ENCODE peak calls at places on chromosomes 16 and 17, in seven cellular contexts. V is NCI-H1694 treated with DMSO at 0.1 percent for 48 hours; R is AG10803; T is tibial nerve; S is NCI-H510A treated with DMSO at 0.1 percent for 48 hours; L is activated CD8-positive, alpha-beta T cell treated with anti-CD3 and anti-CD28 coated beads, Interleukin-2, amount 10 ng/mL, durations not matched to agents 7 days and 5 days; Q is smooth muscle cell of the brain vasculature. B is an unnamed sample.

GRCh38 chr16:2819939-2820835 is 3.1 kb downstream of the PRSS21 start:
- DNase-seq in R (no peak), L (no peak), Q (no peak), T (no peak), S (no peak), V (no peak), B (no peak)

GRCh38 chr16:4664538-4665418 is 28.6 kb upstream of the NUDT16L1 start:
- DNase-seq in T (peak), S (peak), V (no peak), Q (no peak), R (no peak), L (peak), B (peak)

GRCh38 chr16:66486773-66487579 is 59.9 kb downstream of the BEAN1 start:
- DNase-seq in T (no peak), L (peak), R (peak), S (no peak), V (no peak), Q (peak), B (no peak)

GRCh38 chr17:33561935-33562334 is 268.8 kb upstream of the ASIC2 start:
- DNase-seq in T (no peak), S (no peak), R (no peak), Q (no peak), V (no peak), L (no peak), B (no peak)

GRCh38 chr17:4003501-4004421 is 39.5 kb upstream of the ATP2A3 start:
- DNase-seq in Q (no peak), L (peak), R (no peak), V (no peak), S (no peak), T (no peak), B (no peak)

GRCh38 chr16:57858635-57859034 is 56.3 kb upstream of the KIFC3 start:
- DNase-seq in T (no peak), S (no peak), L (no peak), Q (no peak), V (no peak), R (no peak), B (no peak)

GRCh38 chr17:27620721-27621120 is 10.3 kb upstream of the LGALS9 start:
- DNase-seq in V (no peak), T (no peak), R (no peak), S (no peak), Q (no peak), L (no peak), B (no peak)

GRCh38 chr16:17367034-17367433 is 103.7 kb downstream of the XYLT1 start:
- DNase-seq in S (no peak), V (no peak), Q (no peak), L (peak), R (no peak), T (no peak), B (no peak)

GRCh38 chr17:77566151-77566550 is 392.4 kb upstream of the TNRC6C start:
- DNase-seq in T (no peak), V (no peak), R (no peak), L (no peak), S (no peak), Q (no peak), B (no peak)

GRCh38 chr17:8532021-8532420 is 96.3 kb downstream of the NDEL1 start:
- DNase-seq in V (no peak), T (no peak), Q (no peak), L (no peak), S (no peak), R (no peak), B (no peak)

GRCh38 chr17:15662726-15663125 is 21.4 kb downstream of the TRIM16 start:
- DNase-seq in T (no peak), Q (no peak), L (no peak), S (no peak), R (no peak), V (no peak), B (no peak)

GRCh38 chr17:74859439-74860228 is at the start of gene GRIN2C:
- DNase-seq in T (no peak), V (no peak), Q (no peak), S (no peak), R (no peak), L (peak), B (no peak)

GRCh38 chr16:17921357-17921978 is 415.1 kb downstream of the NPIPA8 start:
- DNase-seq in L (peak), S (no peak), V (no peak), R (peak), Q (no peak), T (no peak), B (peak)

B was measured in T follicular helper cell.